ENCODE peak calls at places on chromosomes 16 and 17, in six cellular contexts. Y is activated CD8-positive, alpha-beta T cell treated with anti-CD3 and anti-CD28 coated beads for 36 hours; Z is NCI-H82; O is neural progenitor cell; H is A172; Q is cerebellar nuclear complex. S is an unnamed sample.

GRCh38 chr16:425082-425718 is at the start of gene RAB11FIP3:
- DNase-seq in Y (peak; percentile 88), Z (peak; percentile 89), O (peak; percentile 91), H (peak; percentile 78), Q (no peak), S (peak; percentile 91)

GRCh38 chr17:36074365-36074764 is 10.3 kb downstream of the CCL18 start:
- DNase-seq in Y (no peak), Z (no peak), O (no peak), H (no peak), Q (no peak), S (no peak)

GRCh38 chr16:60605176-60605575 is 1431.1 kb downstream of the CDH8 start:
- DNase-seq in Y (no peak), Z (no peak), O (no peak), H (no peak), Q (no peak), S (no peak)

GRCh38 chr17:42698736-42699414 is 16.5 kb downstream of the CNTNAP1 start:
- DNase-seq in Y (no peak), Z (peak; percentile 99), O (peak; percentile 76), H (peak; percentile 85), Q (no peak), S (no peak)

GRCh38 chr17:46929413-46929812 is 6.5 kb downstream of the GOSR2 start:
- DNase-seq in Y (no peak), Z (no peak), O (no peak), H (peak; percentile 72), Q (no peak), S (no peak)

GRCh38 chr16:79580465-79581200 is 19.9 kb downstream of the MAF start:
- DNase-seq in Y (no peak), Z (no peak), O (peak; percentile 31), H (no peak), Q (no peak), S (no peak)

GRCh38 chr16:82629441-82630027 is 2.8 kb downstream of the CDH13 start:
- DNase-seq in Y (no peak), Z (no peak), O (peak; percentile 38), H (peak; percentile 97), Q (no peak), S (no peak)

GRCh38 chr17:13978478-13978877 is 90.8 kb upstream of the COX10 start:
- DNase-seq in Y (no peak), Z (no peak), O (no peak), H (no peak), Q (no peak), S (no peak)

GRCh38 chr17:54982399-54982798 is 13.8 kb downstream of the STXBP4 start:
- DNase-seq in Y (no peak), Z (no peak), O (no peak), H (no peak), Q (no peak), S (no peak)

GRCh38 chr17:49450735-49451134 is 36.1 kb upstream of the PHB1 start:
- DNase-seq in Y (no peak), Z (no peak), O (no peak), H (peak; percentile 46), Q (no peak), S (no peak)

GRCh38 chr16:30738984-30739951 is 9.0 kb upstream of the PHKG2 start:
- DNase-seq in Y (no peak), Z (no peak), O (no peak), H (peak; percentile 25), Q (no peak), S (no peak)

GRCh38 chr17:78933025-78933958 is 8.1 kb upstream of the TIMP2 start:
- DNase-seq in Y (peak; percentile 72), Z (peak; percentile 40), O (no peak), H (peak; percentile 99), Q (no peak), S (peak; percentile 91)

GRCh38 chr17:79018045-79018695 is 5.8 kb upstream of the C1QTNF1 start:
- DNase-seq in Y (no peak), Z (no peak), O (no peak), H (no peak), Q (no peak), S (no peak)

GRCh38 chr16:22732315-22732840 is 81.6 kb upstream of the HS3ST2 start:
- DNase-seq in Y (no peak), Z (no peak), O (no peak), H (no peak), Q (no peak), S (no peak)

GRCh38 chr17:38451840-38452529 is 23.7 kb downstream of the ARHGAP23 start:
- DNase-seq in Y (no peak), Z (peak; percentile 84), O (peak; percentile 65), H (peak; percentile 96), Q (no peak), S (no peak)

GRCh38 chr16:68713430-68713829 is 23.7 kb upstream of the CDH1 start:
- DNase-seq in Y (no peak), Z (no peak), O (no peak), H (no peak), Q (no peak), S (no peak)

GRCh38 chr16:86772671-86773338 is 194.5 kb downstream of the FOXL1 start:
- DNase-seq in Y (no peak), Z (no peak), O (peak; percentile 85), H (peak; percentile 98), Q (no peak), S (no peak)

GRCh38 chr17:59796785-59797205 is 89.3 kb downstream of the VMP1 start:
- DNase-seq in Y (no peak), Z (no peak), O (no peak), H (no peak), Q (no peak), S (no peak)

GRCh38 chr16:55622930-55623561 is 32.7 kb upstream of the SLC6A2 start:
- DNase-seq in Y (no peak), Z (peak; percentile 19), O (peak; percentile 50), H (peak; percentile 72), Q (no peak), S (no peak)

S was measured in RPMI8226.